ENCODE peak calls at places on chromosome 6, in four cellular contexts. L is progenitor cell of endocrine pancreas, Y is AG10803, S is psoas muscle. K is an unnamed sample.

GRCh38 chr6:31204751-31205145 is 34.3 kb upstream of the POU5F1 start:
- DNase-seq in L (no peak), Y (peak; percentile 28), S (no peak), K (no peak)

GRCh38 chr6:4967301-4968030 is 36.4 kb downstream of the RPP40 start:
- DNase-seq in L (no peak), Y (peak; percentile 67), S (no peak), K (no peak)

GRCh38 chr6:69138893-69139494 is 503.9 kb downstream of the ADGRB3 start:
- DNase-seq in L (no peak), Y (no peak), S (no peak), K (no peak)

GRCh38 chr6:40627316-40627715 is 40.2 kb upstream of the LRFN2 start:
- DNase-seq in L (no peak), Y (no peak), S (no peak), K (no peak)

GRCh38 chr6:39808934-39809333 is 16.8 kb downstream of the DAAM2 start:
- DNase-seq in L (no peak), Y (peak; percentile 34), S (no peak), K (no peak)

GRCh38 chr6:149032599-149033405 is 284.7 kb upstream of the TAB2 start:
- DNase-seq in L (no peak), Y (peak; percentile 93), S (no peak), K (no peak)

GRCh38 chr6:90179190-90180169 is 117.2 kb downstream of the BACH2 start:
- DNase-seq in L (no peak), Y (no peak), S (no peak), K (no peak)

GRCh38 chr6:26322645-26323482 is 42.1 kb upstream of the BTN3A2 start:
- DNase-seq in L (no peak), Y (peak; percentile 93), S (no peak), K (no peak)

GRCh38 chr6:107730683-107731314 is 93.3 kb downstream of the SCML4 start:
- DNase-seq in L (no peak), Y (no peak), S (no peak), K (no peak)

GRCh38 chr6:81875776-81876293 is 123.4 kb upstream of the TENT5A start:
- DNase-seq in L (no peak), Y (no peak), S (no peak), K (no peak)

GRCh38 chr6:74356385-74356784 is 660.4 kb downstream of the CD109 start:
- DNase-seq in L (no peak), Y (peak; percentile 35), S (no peak), K (no peak)

GRCh38 chr6:53861543-53861942 is 66.7 kb downstream of the LRRC1 start:
- DNase-seq in L (no peak), Y (no peak), S (no peak), K (no peak)

GRCh38 chr6:111482236-111482958 is 621 bp downstream of the REV3L start:
- DNase-seq in L (peak; percentile 22), Y (peak; percentile 59), S (peak; percentile 73), K (peak; percentile 58)
- TF ChIP-seq CTCF in L (no peak), Y (no peak), S (no peak), K (no peak)

GRCh38 chr6:117399924-117400323 is 25.8 kb downstream of the ROS1 start:
- DNase-seq in L (no peak), Y (no peak), S (no peak), K (no peak)
- TF ChIP-seq CTCF in L (peak; percentile 34), Y (peak; percentile 53), S (no peak), K (no peak)

GRCh38 chr6:45586216-45587171 is 208.8 kb upstream of the SUPT3H start:
- DNase-seq in L (no peak), Y (no peak), S (no peak), K (no peak)

GRCh38 chr6:45589367-45589766 is 211.6 kb upstream of the SUPT3H start:
- DNase-seq in L (no peak), Y (no peak), S (no peak), K (no peak)

GRCh38 chr6:45590225-45590624 is 212.5 kb upstream of the SUPT3H start:
- DNase-seq in L (no peak), Y (peak; percentile 70), S (no peak), K (no peak)

GRCh38 chr6:45584127-45584526 is 206.4 kb upstream of the SUPT3H start:
- DNase-seq in L (no peak), Y (no peak), S (no peak), K (no peak)

GRCh38 chr6:45587229-45588060 is 209.7 kb upstream of the SUPT3H start:
- DNase-seq in L (no peak), Y (no peak), S (no peak), K (no peak)
- TF ChIP-seq CTCF in L (no peak), Y (no peak), S (no peak), K (no peak)

GRCh38 chr6:131183427-131184095 is 48.3 kb downstream of the AKAP7 start:
- DNase-seq in L (no peak), Y (no peak), S (no peak), K (no peak)

GRCh38 chr6:131177996-131178395 is 42.7 kb downstream of the AKAP7 start:
- DNase-seq in L (no peak), Y (peak; percentile 25), S (no peak), K (no peak)

DNA sequence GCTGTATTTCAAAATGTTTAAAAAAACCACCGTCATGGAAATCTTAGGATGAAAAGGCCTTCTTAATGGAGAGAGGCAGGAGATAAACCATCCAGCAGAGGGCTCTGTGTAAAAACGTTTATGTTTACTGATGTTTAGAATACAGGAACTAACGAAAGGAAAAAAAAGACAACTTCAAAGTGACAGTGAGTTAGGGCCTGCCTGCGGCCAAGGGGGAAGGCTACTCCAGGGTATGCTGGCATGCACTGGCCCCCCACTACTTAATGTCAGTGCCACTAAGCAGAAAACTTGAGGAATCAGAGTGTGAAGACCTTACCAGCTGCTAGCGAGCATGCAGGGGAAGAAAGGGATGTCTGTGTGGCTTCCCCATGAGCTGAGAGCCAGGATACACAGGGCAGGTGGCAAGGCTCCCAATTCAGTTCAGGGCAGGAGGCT is 47.7 kb downstream of the AKAP7 start:
- DNase-seq in L (no peak), Y (peak; percentile 52), S (no peak), K (no peak)
- TF ChIP-seq CTCF in L (peak; percentile 59), Y (peak; percentile 69), S (no peak), K (peak; percentile 43)

GRCh38 chr6:157135691-157136090 is 187.6 kb downstream of the TMEM242 start:
- DNase-seq in L (no peak), Y (no peak), S (no peak), K (no peak)

GRCh38 chr6:157137501-157137900 is 185.8 kb downstream of the TMEM242 start:
- DNase-seq in L (no peak), Y (no peak), S (no peak), K (no peak)

GRCh38 chr6:157143171-157143884 is 180.0 kb downstream of the TMEM242 start:
- DNase-seq in L (no peak), Y (peak; percentile 80), S (no peak), K (no peak)

GRCh38 chr6:157134402-157135074 is 188.8 kb downstream of the TMEM242 start:
- DNase-seq in L (no peak), Y (no peak), S (no peak), K (no peak)

DNA sequence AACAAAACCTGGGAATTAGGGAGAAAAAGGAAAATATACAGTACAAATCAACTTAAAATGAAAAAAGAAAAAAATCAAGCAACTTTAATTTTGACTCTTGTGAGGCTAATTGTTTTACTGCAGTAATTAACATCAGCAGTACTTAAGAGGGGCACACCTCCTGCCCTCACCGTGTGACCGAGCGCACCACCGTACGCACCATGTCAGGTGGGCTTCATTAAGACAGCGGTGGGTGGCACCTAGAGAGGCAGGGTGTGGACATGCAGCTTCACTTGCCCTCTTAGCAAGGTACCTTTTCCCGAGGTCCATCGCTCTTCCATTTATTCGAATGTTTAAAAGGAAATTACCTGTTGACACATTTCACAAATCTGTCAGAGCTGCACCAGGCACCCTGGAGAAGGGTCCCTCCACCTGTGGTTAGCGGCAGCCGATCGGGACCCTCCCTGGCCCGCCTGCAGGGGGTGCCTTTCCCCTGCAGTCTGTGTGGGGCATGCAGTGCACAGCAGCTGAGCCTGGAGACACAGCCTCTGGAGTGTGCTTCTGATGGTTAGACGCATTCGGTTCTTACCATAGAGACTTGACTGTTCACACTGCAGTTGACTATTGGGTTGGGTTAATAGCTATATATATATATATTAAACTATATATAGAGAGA is 184.1 kb downstream of the TMEM242 start:
- DNase-seq in L (no peak), Y (no peak), S (no peak), K (peak; percentile 56)
- TF ChIP-seq CTCF in L (peak; percentile 47), Y (no peak), S (peak; percentile 36), K (peak; percentile 58)

GRCh38 chr6:56710967-56711366 is 68.3 kb upstream of the DST start:
- DNase-seq in L (no peak), Y (no peak), S (no peak), K (no peak)
- TF ChIP-seq CTCF in L (no peak), Y (no peak), S (no peak), K (no peak)

GRCh38 chr6:123616942-123617341 is 19.8 kb downstream of the TRDN start:
- DNase-seq in L (no peak), Y (no peak), S (no peak), K (no peak)
- TF ChIP-seq CTCF in L (no peak), Y (no peak), S (no peak), K (no peak)

DNA sequence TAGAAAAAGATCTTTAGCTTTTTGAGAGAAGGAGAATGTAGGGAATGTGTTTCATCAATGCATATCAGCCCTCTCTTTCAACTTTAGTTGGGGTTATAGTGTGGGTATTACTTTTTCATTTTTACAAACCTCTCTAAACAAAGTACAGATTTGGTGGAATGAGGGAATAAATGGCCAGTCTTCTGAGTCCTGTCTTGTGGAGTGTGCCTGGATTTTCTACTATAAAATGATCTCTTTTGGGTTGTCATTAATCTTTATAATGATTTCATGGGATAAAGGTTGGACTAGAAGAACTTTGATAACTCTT is 209.3 kb downstream of the RNF144B start:
- DNase-seq in L (no peak), Y (no peak), S (no peak), K (no peak)
- TF ChIP-seq CTCF in L (no peak), Y (no peak), S (no peak), K (peak; percentile 56)

GRCh38 chr6:123091896-123092271 is 95.8 kb downstream of the CLVS2 start:
- DNase-seq in L (no peak), Y (no peak), S (no peak), K (no peak)
- TF ChIP-seq CTCF in L (no peak), Y (no peak), S (no peak), K (no peak)

GRCh38 chr6:22570185-22570551 is 802 bp downstream of the HDGFL1 start:
- DNase-seq in L (no peak), Y (no peak), S (peak; percentile 39), K (no peak)

GRCh38 chr6:22575190-22575589 is 5.8 kb downstream of the HDGFL1 start:
- DNase-seq in L (no peak), Y (no peak), S (no peak), K (no peak)

GRCh38 chr6:22568854-22569253 is 512 bp upstream of the HDGFL1 start:
- DNase-seq in L (no peak), Y (no peak), S (no peak), K (no peak)

GRCh38 chr6:22569281-22570184 is at the start of gene HDGFL1:
- DNase-seq in L (no peak), Y (no peak), S (peak; percentile 42), K (no peak)
- TF ChIP-seq CTCF in L (no peak), Y (no peak), S (no peak), K (no peak)

K was measured in glutamatergic neuron.